ENCODE peak calls at places on chromosomes 3 and 15, in eight cellular contexts. One of them, this sample, is unnamed.

GRCh38 chr3:181847276-181847675 is 135.6 kb downstream of the SOX2 start:
- DNase-seq in OCI-LY7: no peak
- DNase-seq in ovary: no peak
- DNase-seq in heart left ventricle: no peak
- DNase-seq in IMR-90: no peak
- DNase-seq in CD4-positive, alpha-beta memory T cell: no peak
- DNase-seq in body of pancreas: no peak
- DNase-seq in esophagus muscularis mucosa: no peak
- DNase-seq in this sample: no peak

GRCh38 chr3:52056521-52056967 is at the start of gene DUSP7:
- DNase-seq in OCI-LY7: peak; percentile 84
- DNase-seq in heart left ventricle: peak; percentile 84
- DNase-seq in ovary: peak; percentile 81
- DNase-seq in IMR-90: peak; percentile 46
- DNase-seq in esophagus muscularis mucosa: no peak
- DNase-seq in body of pancreas: peak; percentile 77
- DNase-seq in CD4-positive, alpha-beta memory T cell: peak; percentile 71
- DNase-seq in this sample: peak; percentile 84

GRCh38 chr3:194036842-194037241 is 99.1 kb upstream of the HES1 start:
- DNase-seq in CD4-positive, alpha-beta memory T cell: no peak
- DNase-seq in esophagus muscularis mucosa: no peak
- DNase-seq in OCI-LY7: no peak
- DNase-seq in ovary: no peak
- DNase-seq in IMR-90: no peak
- DNase-seq in heart left ventricle: no peak
- DNase-seq in body of pancreas: no peak
- DNase-seq in this sample: no peak

GRCh38 chr15:101000271-101000681 is 81.1 kb downstream of the LRRK1 start:
- DNase-seq in body of pancreas: no peak
- DNase-seq in esophagus muscularis mucosa: peak; percentile 68
- DNase-seq in CD4-positive, alpha-beta memory T cell: no peak
- DNase-seq in heart left ventricle: no peak
- DNase-seq in ovary: no peak
- DNase-seq in OCI-LY7: no peak
- DNase-seq in IMR-90: peak; percentile 29
- DNase-seq in this sample: no peak

GRCh38 chr15:63599401-63600000 is 2.3 kb downstream of the FBXL22 start:
- DNase-seq in CD4-positive, alpha-beta memory T cell: peak; percentile 30
- DNase-seq in IMR-90: no peak
- DNase-seq in body of pancreas: peak; percentile 86
- DNase-seq in ovary: peak; percentile 79
- DNase-seq in heart left ventricle: peak; percentile 68
- DNase-seq in OCI-LY7: peak; percentile 53
- DNase-seq in esophagus muscularis mucosa: peak; percentile 91
- DNase-seq in this sample: peak; percentile 70

GRCh38 chr3:142563491-142563997 is 15.0 kb downstream of the ATR start:
- DNase-seq in IMR-90: no peak
- DNase-seq in esophagus muscularis mucosa: no peak
- DNase-seq in heart left ventricle: no peak
- DNase-seq in ovary: no peak
- DNase-seq in CD4-positive, alpha-beta memory T cell: no peak
- DNase-seq in OCI-LY7: no peak
- DNase-seq in body of pancreas: no peak
- DNase-seq in this sample: no peak

GRCh38 chr15:41281236-41281635 is 50.2 kb downstream of the CHP1 start:
- DNase-seq in IMR-90: peak; percentile 92
- DNase-seq in esophagus muscularis mucosa: no peak
- DNase-seq in CD4-positive, alpha-beta memory T cell: no peak
- DNase-seq in ovary: no peak
- DNase-seq in body of pancreas: no peak
- DNase-seq in OCI-LY7: no peak
- DNase-seq in heart left ventricle: no peak
- DNase-seq in this sample: no peak

GRCh38 chr3:66472313-66473134 is 28.3 kb downstream of the LRIG1 start:
- DNase-seq in ovary: no peak
- DNase-seq in body of pancreas: no peak
- DNase-seq in heart left ventricle: no peak
- DNase-seq in OCI-LY7: no peak
- DNase-seq in CD4-positive, alpha-beta memory T cell: no peak
- DNase-seq in esophagus muscularis mucosa: no peak
- DNase-seq in IMR-90: peak; percentile 88
- DNase-seq in this sample: no peak

GRCh38 chr3:7707192-7707591 is 794.4 kb upstream of the LMCD1 start:
- DNase-seq in OCI-LY7: no peak
- DNase-seq in CD4-positive, alpha-beta memory T cell: no peak
- DNase-seq in esophagus muscularis mucosa: no peak
- DNase-seq in heart left ventricle: no peak
- DNase-seq in ovary: no peak
- DNase-seq in body of pancreas: no peak
- DNase-seq in IMR-90: no peak
- DNase-seq in this sample: no peak

GRCh38 chr3:164113406-164114332 is 964.6 kb downstream of the SI start:
- DNase-seq in body of pancreas: no peak
- DNase-seq in CD4-positive, alpha-beta memory T cell: no peak
- DNase-seq in IMR-90: no peak
- DNase-seq in OCI-LY7: no peak
- DNase-seq in heart left ventricle: no peak
- DNase-seq in ovary: no peak
- DNase-seq in esophagus muscularis mucosa: no peak
- DNase-seq in this sample: no peak

GRCh38 chr3:52527039-52527731 is 6.5 kb downstream of the NT5DC2 start:
- DNase-seq in CD4-positive, alpha-beta memory T cell: no peak
- DNase-seq in heart left ventricle: no peak
- DNase-seq in body of pancreas: peak; percentile 5
- DNase-seq in esophagus muscularis mucosa: no peak
- DNase-seq in OCI-LY7: no peak
- DNase-seq in IMR-90: no peak
- DNase-seq in ovary: peak; percentile 53
- DNase-seq in this sample: peak; percentile 65

GRCh38 chr15:90099868-90100854 is 2.1 kb downstream of the IDH2 start:
- DNase-seq in heart left ventricle: no peak
- DNase-seq in body of pancreas: peak; percentile 88
- DNase-seq in CD4-positive, alpha-beta memory T cell: no peak
- DNase-seq in IMR-90: peak; percentile 53
- DNase-seq in ovary: peak; percentile 65
- DNase-seq in esophagus muscularis mucosa: no peak
- DNase-seq in OCI-LY7: peak; percentile 45
- DNase-seq in this sample: peak; percentile 69

GRCh38 chr15:90103669-90104329 is 1.5 kb upstream of the IDH2 start:
- DNase-seq in esophagus muscularis mucosa: no peak
- DNase-seq in heart left ventricle: no peak
- DNase-seq in OCI-LY7: no peak
- DNase-seq in ovary: no peak
- DNase-seq in CD4-positive, alpha-beta memory T cell: no peak
- DNase-seq in IMR-90: no peak
- DNase-seq in body of pancreas: peak; percentile 93
- DNase-seq in this sample: peak; percentile 54

GRCh38 chr15:90099072-90099867 is 3.0 kb downstream of the IDH2 start:
- DNase-seq in CD4-positive, alpha-beta memory T cell: peak; percentile 55
- DNase-seq in IMR-90: no peak
- DNase-seq in ovary: no peak
- DNase-seq in OCI-LY7: peak; percentile 76
- DNase-seq in heart left ventricle: no peak
- DNase-seq in body of pancreas: no peak
- DNase-seq in esophagus muscularis mucosa: no peak
- DNase-seq in this sample: no peak

GRCh38 chr15:90101969-90102890 is at the start of gene IDH2:
- DNase-seq in OCI-LY7: peak; percentile 84
- DNase-seq in esophagus muscularis mucosa: no peak
- DNase-seq in heart left ventricle: peak; percentile 87
- DNase-seq in ovary: peak; percentile 88
- DNase-seq in body of pancreas: peak; percentile 90
- DNase-seq in CD4-positive, alpha-beta memory T cell: peak; percentile 71
- DNase-seq in IMR-90: peak; percentile 79
- DNase-seq in this sample: peak; percentile 90

DNA sequence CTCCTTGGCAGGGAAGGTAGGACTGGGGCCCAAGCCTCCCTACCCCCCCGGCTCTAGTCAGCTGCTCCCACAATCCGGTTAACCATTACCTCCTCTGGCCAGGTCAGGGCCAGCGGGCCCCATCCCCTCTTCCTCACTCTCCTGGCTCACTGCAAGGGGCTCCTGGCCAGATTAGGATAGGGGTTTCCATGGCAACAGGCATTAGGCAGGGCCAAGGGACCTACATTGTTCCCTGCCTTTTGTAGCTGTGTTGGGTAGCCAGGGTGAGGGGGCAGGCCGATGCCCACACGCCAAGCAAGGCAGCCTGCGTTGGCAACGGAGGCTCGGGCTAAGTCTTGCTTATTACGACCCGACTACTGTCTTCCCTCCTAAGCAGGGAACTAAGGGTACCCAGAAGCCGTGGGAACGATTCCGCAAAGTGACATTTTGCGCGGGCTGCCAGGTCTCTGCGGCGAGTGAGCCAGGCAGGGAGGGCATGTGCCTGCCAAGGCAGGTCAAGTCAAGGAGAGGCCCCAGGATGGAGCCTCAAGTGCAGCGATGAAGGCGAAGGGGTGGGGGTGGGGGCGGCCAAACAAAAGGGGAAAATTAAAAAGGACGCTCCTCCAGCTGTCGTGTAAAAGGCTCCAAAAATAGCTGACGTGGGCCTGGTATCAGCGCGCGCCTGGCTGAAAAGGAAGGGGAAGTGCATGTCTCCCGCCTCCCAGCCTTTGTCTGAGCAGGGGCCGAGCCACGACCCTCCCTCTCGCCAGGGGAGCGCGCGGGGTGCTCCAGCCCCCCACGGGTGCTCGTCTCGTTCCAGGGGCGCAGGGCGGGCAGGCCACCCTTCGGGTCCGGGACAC is 919 bp downstream of the IDH2 start:
- DNase-seq in OCI-LY7: peak; percentile 76
- DNase-seq in esophagus muscularis mucosa: no peak
- DNase-seq in CD4-positive, alpha-beta memory T cell: no peak
- DNase-seq in IMR-90: no peak
- DNase-seq in body of pancreas: peak; percentile 68
- DNase-seq in ovary: peak; percentile 63
- DNase-seq in heart left ventricle: peak; percentile 75
- DNase-seq in this sample: peak; percentile 78
- H3K4me3 ChIP-seq in OCI-LY7: peak overlapping the region; percentile 89
- H3K4me3 ChIP-seq in esophagus muscularis mucosa: peak overlapping the region; percentile 72
- H3K4me3 ChIP-seq in CD4-positive, alpha-beta memory T cell: peak overlapping the region; percentile 47
- H3K4me3 ChIP-seq in IMR-90: peak overlapping the region; percentile 93
- H3K4me3 ChIP-seq in body of pancreas: peak overlapping the region; percentile 69
- H3K4me3 ChIP-seq in ovary: peak overlapping the region; percentile 85
- H3K4me3 ChIP-seq in heart left ventricle: peak overlapping the region; percentile 93
- H3K4me3 ChIP-seq in this sample: peak overlapping the region; percentile 86

DNA sequence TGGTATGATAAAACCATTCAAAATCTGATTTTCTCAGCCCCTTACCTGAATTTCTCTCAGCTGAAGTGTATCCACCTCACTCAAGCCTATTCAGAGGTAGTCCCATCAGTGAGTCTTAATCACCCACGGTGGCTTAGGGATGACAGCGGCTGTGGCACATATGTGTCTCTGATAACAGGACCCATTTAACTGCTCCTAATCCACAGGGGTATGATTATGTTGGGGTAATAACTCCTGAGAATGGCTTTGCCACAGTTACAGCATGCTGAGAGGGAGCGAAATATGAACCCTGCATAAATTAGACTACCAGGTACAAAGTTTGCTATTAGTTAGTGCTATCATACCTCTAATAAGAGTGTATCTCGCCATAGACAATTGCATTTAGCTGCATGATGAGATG is 10.6 kb downstream of the CLRN1 start:
- DNase-seq in OCI-LY7: no peak
- DNase-seq in body of pancreas: no peak
- DNase-seq in esophagus muscularis mucosa: no peak
- DNase-seq in CD4-positive, alpha-beta memory T cell: no peak
- DNase-seq in IMR-90: no peak
- DNase-seq in ovary: no peak
- DNase-seq in heart left ventricle: no peak
- DNase-seq in this sample: no peak
- H3K4me1 ChIP-seq in OCI-LY7: no peaks in the 10 kb centered on the region
- H3K4me1 ChIP-seq in body of pancreas: no peaks in the 10 kb centered on the region
- H3K4me1 ChIP-seq in esophagus muscularis mucosa: no peaks in the 10 kb centered on the region
- H3K4me1 ChIP-seq in CD4-positive, alpha-beta memory T cell: no peaks in the 10 kb centered on the region
- H3K4me1 ChIP-seq in IMR-90: no peaks in the 10 kb centered on the region
- H3K4me1 ChIP-seq in ovary: no peaks in the 10 kb centered on the region
- H3K4me1 ChIP-seq in heart left ventricle: no peaks in the 10 kb centered on the region
- H3K4me1 ChIP-seq in this sample: no peaks in the 10 kb centered on the region

GRCh38 chr15:50051344-50051743 is 67.7 kb downstream of the ATP8B4 start:
- DNase-seq in CD4-positive, alpha-beta memory T cell: no peak
- DNase-seq in esophagus muscularis mucosa: no peak
- DNase-seq in ovary: no peak
- DNase-seq in heart left ventricle: no peak
- DNase-seq in OCI-LY7: no peak
- DNase-seq in body of pancreas: no peak
- DNase-seq in IMR-90: no peak
- DNase-seq in this sample: no peak

GRCh38 chr15:50053457-50053856 is 65.6 kb downstream of the ATP8B4 start:
- DNase-seq in CD4-positive, alpha-beta memory T cell: no peak
- DNase-seq in OCI-LY7: no peak
- DNase-seq in body of pancreas: no peak
- DNase-seq in heart left ventricle: no peak
- DNase-seq in IMR-90: no peak
- DNase-seq in esophagus muscularis mucosa: no peak
- DNase-seq in ovary: no peak
- DNase-seq in this sample: no peak

GRCh38 chr15:50046868-50047267 is 72.2 kb downstream of the ATP8B4 start:
- DNase-seq in CD4-positive, alpha-beta memory T cell: no peak
- DNase-seq in body of pancreas: no peak
- DNase-seq in esophagus muscularis mucosa: no peak
- DNase-seq in OCI-LY7: no peak
- DNase-seq in heart left ventricle: no peak
- DNase-seq in IMR-90: peak; percentile 47
- DNase-seq in ovary: no peak
- DNase-seq in this sample: no peak

GRCh38 chr15:50051811-50052419 is 67.1 kb downstream of the ATP8B4 start:
- DNase-seq in IMR-90: peak; percentile 91
- DNase-seq in ovary: peak; percentile 47
- DNase-seq in OCI-LY7: peak; percentile 11
- DNase-seq in body of pancreas: peak; percentile 65
- DNase-seq in CD4-positive, alpha-beta memory T cell: no peak
- DNase-seq in esophagus muscularis mucosa: no peak
- DNase-seq in heart left ventricle: peak; percentile 47
- DNase-seq in this sample: peak; percentile 52

GRCh38 chr15:50049871-50050270 is 69.2 kb downstream of the ATP8B4 start:
- DNase-seq in OCI-LY7: no peak
- DNase-seq in IMR-90: peak; percentile 91
- DNase-seq in ovary: no peak
- DNase-seq in CD4-positive, alpha-beta memory T cell: no peak
- DNase-seq in body of pancreas: no peak
- DNase-seq in heart left ventricle: no peak
- DNase-seq in esophagus muscularis mucosa: no peak
- DNase-seq in this sample: no peak
- H3K27ac ChIP-seq in OCI-LY7: no peak overlapping the region
- H3K27ac ChIP-seq in IMR-90: peak overlapping the region; percentile 36
- H3K27ac ChIP-seq in ovary: no peak overlapping the region
- H3K27ac ChIP-seq in CD4-positive, alpha-beta memory T cell: no peak overlapping the region
- H3K27ac ChIP-seq in body of pancreas: no peak overlapping the region
- H3K27ac ChIP-seq in heart left ventricle: no peak overlapping the region
- H3K27ac ChIP-seq in esophagus muscularis mucosa: no peak overlapping the region
- H3K27ac ChIP-seq in this sample: no peak overlapping the region

GRCh38 chr15:97986781-97987180 is 26.3 kb downstream of the ARRDC4 start:
- DNase-seq in heart left ventricle: no peak
- DNase-seq in OCI-LY7: no peak
- DNase-seq in esophagus muscularis mucosa: no peak
- DNase-seq in body of pancreas: no peak
- DNase-seq in ovary: no peak
- DNase-seq in IMR-90: no peak
- DNase-seq in CD4-positive, alpha-beta memory T cell: no peak
- DNase-seq in this sample: no peak
- H3K4me3 ChIP-seq in heart left ventricle: no peak overlapping the region
- H3K4me3 ChIP-seq in OCI-LY7: no peak overlapping the region
- H3K4me3 ChIP-seq in esophagus muscularis mucosa: no peak overlapping the region
- H3K4me3 ChIP-seq in body of pancreas: no peak overlapping the region
- H3K4me3 ChIP-seq in ovary: no peak overlapping the region
- H3K4me3 ChIP-seq in IMR-90: no peak overlapping the region
- H3K4me3 ChIP-seq in CD4-positive, alpha-beta memory T cell: no peak overlapping the region
- H3K4me3 ChIP-seq in this sample: no peak overlapping the region

GRCh38 chr3:67650084-67650483 is 4.3 kb downstream of the SUCLG2 start:
- DNase-seq in IMR-90: no peak
- DNase-seq in ovary: no peak
- DNase-seq in heart left ventricle: no peak
- DNase-seq in esophagus muscularis mucosa: no peak
- DNase-seq in OCI-LY7: no peak
- DNase-seq in body of pancreas: peak; percentile 15
- DNase-seq in CD4-positive, alpha-beta memory T cell: no peak
- DNase-seq in this sample: no peak
- H3K4me1 ChIP-seq in IMR-90: peaks cover 19% of the 10 kb centered on the region
- H3K4me1 ChIP-seq in ovary: peaks cover 3% of the 10 kb centered on the region
- H3K4me1 ChIP-seq in heart left ventricle: no peaks in the 10 kb centered on the region
- H3K4me1 ChIP-seq in esophagus muscularis mucosa: peaks cover 19% of the 10 kb centered on the region
- H3K4me1 ChIP-seq in OCI-LY7: peaks cover 51% of the 10 kb centered on the region
- H3K4me1 ChIP-seq in body of pancreas: peaks cover 61% of the 10 kb centered on the region
- H3K4me1 ChIP-seq in CD4-positive, alpha-beta memory T cell: peaks cover 64% of the 10 kb centered on the region
- H3K4me1 ChIP-seq in this sample: peaks cover 28% of the 10 kb centered on the region

This sample was measured in tibial artery.